ENCODE peak calls at places on chromosome 19, in ten cellular contexts. R, S, X, N, Q, K, C, F, O and E are unnamed samples.

GRCh38 chr19:47229674-47230121 is 1.3 kb downstream of the BBC3 start:
- DNase-seq in R (no peak), S (peak), X (no peak), N (no peak), Q (no peak), K (peak), C (peak), F (no peak), O (peak), E (no peak)

GRCh38 chr19:14054721-14055120 is 7.2 kb downstream of the PALM3 start:
- DNase-seq in R (no peak), S (no peak), X (no peak), N (no peak), Q (no peak), K (no peak), C (no peak), F (no peak), O (no peak), E (no peak)

GRCh38 chr19:37885392-37885791 is 21.0 kb downstream of the WDR87 start:
- DNase-seq in R (no peak), S (no peak), X (no peak), N (no peak), Q (no peak), K (no peak), C (no peak), F (no peak), O (no peak), E (no peak)

GRCh38 chr19:2529473-2529918 is 53.6 kb downstream of the GADD45B start:
- DNase-seq in R (no peak), S (no peak), X (no peak), N (no peak), Q (no peak), K (peak), C (peak), F (no peak), O (peak), E (peak)

GRCh38 chr19:37817180-37817911 is 38.0 kb upstream of the ZNF573 start:
- DNase-seq in R (no peak), S (no peak), X (peak), N (peak), Q (peak), K (peak), C (no peak), F (peak), O (peak), E (peak)

GRCh38 chr19:2050991-2051770 is at the start of gene MKNK2:
- DNase-seq in R (no peak), S (peak), X (peak), N (peak), Q (peak), K (peak), C (peak), F (peak), O (peak), E (peak)

GRCh38 chr19:19485161-19485997 is 30.0 kb downstream of the TSSK6 start:
- DNase-seq in R (no peak), S (no peak), X (no peak), N (no peak), Q (no peak), K (peak), C (no peak), F (no peak), O (peak), E (no peak)

GRCh38 chr19:45137179-45137761 is 23.5 kb downstream of the NKPD1 start:
- DNase-seq in R (no peak), S (no peak), X (no peak), N (no peak), Q (no peak), K (peak), C (no peak), F (no peak), O (no peak), E (no peak)

GRCh38 chr19:2475018-2475701 is 767 bp upstream of the GADD45B start:
- DNase-seq in R (no peak), S (peak), X (peak), N (peak), Q (no peak), K (peak), C (no peak), F (no peak), O (peak), E (no peak)

GRCh38 chr19:44341794-44342193 is 14.7 kb downstream of the ZNF112 start:
- DNase-seq in R (no peak), S (no peak), X (no peak), N (no peak), Q (no peak), K (no peak), C (no peak), F (no peak), O (no peak), E (no peak)

GRCh38 chr19:48635263-48635965 is 1.8 kb downstream of the DBP start:
- DNase-seq in R (no peak), S (peak), X (peak), N (peak), Q (no peak), K (peak), C (peak), F (no peak), O (no peak), E (no peak)

GRCh38 chr19:47573076-47574026 is at the start of gene ZNF541:
- DNase-seq in R (peak), S (no peak), X (peak), N (no peak), Q (peak), K (peak), C (no peak), F (no peak), O (peak), E (peak)

GRCh38 chr19:14670408-14670807 is 4.2 kb downstream of the ADGRE3 start:
- DNase-seq in R (no peak), S (no peak), X (no peak), N (no peak), Q (no peak), K (no peak), C (no peak), F (no peak), O (no peak), E (no peak)

GRCh38 chr19:45508681-45508930 is 1.3 kb downstream of the VASP start:
- DNase-seq in R (no peak), S (no peak), X (no peak), N (no peak), Q (no peak), K (peak), C (no peak), F (no peak), O (no peak), E (no peak)

GRCh38 chr19:44992336-44993163 is 8.7 kb upstream of the RELB start:
- DNase-seq in R (no peak), S (no peak), X (no peak), N (no peak), Q (no peak), K (no peak), C (no peak), F (no peak), O (no peak), E (no peak)

GRCh38 chr19:55018216-55018615 is 19.8 kb downstream of the GP6 start:
- DNase-seq in R (no peak), S (no peak), X (no peak), N (no peak), Q (no peak), K (no peak), C (no peak), F (no peak), O (no peak), E (no peak)

GRCh38 chr19:33199441-33200265 is 5.5 kb downstream of the LRP3 start:
- DNase-seq in R (no peak), S (no peak), X (no peak), N (no peak), Q (no peak), K (no peak), C (no peak), F (no peak), O (no peak), E (no peak)

GRCh38 chr19:57812201-57812600 is 2.5 kb downstream of the ZNF552 start:
- DNase-seq in R (no peak), S (no peak), X (no peak), N (no peak), Q (no peak), K (no peak), C (no peak), F (no peak), O (no peak), E (no peak)

GRCh38 chr19:23440791-23441190 is 45.5 kb upstream of the ZNF91 start:
- DNase-seq in R (no peak), S (peak), X (no peak), N (peak), Q (no peak), K (no peak), C (no peak), F (no peak), O (no peak), E (no peak)

GRCh38 chr19:54518844-54519243 is 16.2 kb downstream of the LAIR2 start:
- DNase-seq in R (no peak), S (peak), X (no peak), N (no peak), Q (no peak), K (peak), C (no peak), F (no peak), O (no peak), E (no peak)

GRCh38 chr19:10079031-10079453 is 7.1 kb upstream of the SHFL start:
- DNase-seq in R (no peak), S (no peak), X (no peak), N (no peak), Q (no peak), K (no peak), C (no peak), F (no peak), O (no peak), E (no peak)

GRCh38 chr19:10078329-10078728 is 7.8 kb upstream of the SHFL start:
- DNase-seq in R (no peak), S (no peak), X (no peak), N (no peak), Q (no peak), K (no peak), C (no peak), F (no peak), O (no peak), E (no peak)

GRCh38 chr19:10070730-10071446 is 15.2 kb upstream of the SHFL start:
- DNase-seq in R (no peak), S (no peak), X (no peak), N (no peak), Q (no peak), K (no peak), C (no peak), F (no peak), O (no peak), E (no peak)

GRCh38 chr19:10076535-10076934 is 9.6 kb upstream of the SHFL start:
- DNase-seq in R (no peak), S (no peak), X (no peak), N (no peak), Q (no peak), K (no peak), C (no peak), F (no peak), O (no peak), E (no peak)

GRCh38 chr19:10074153-10074552 is 12.0 kb upstream of the SHFL start:
- DNase-seq in R (no peak), S (peak), X (no peak), N (no peak), Q (no peak), K (peak), C (no peak), F (no peak), O (peak), E (no peak)
- TF ChIP-seq CTCF in R (no peak), S (peak), X (peak), N (peak), Q (no peak), K (peak), C (peak), F (peak), O (peak), E (no peak)

GRCh38 chr19:17829855-17830566 is 8.7 kb upstream of the INSL3 start:
- DNase-seq in R (no peak), S (no peak), X (no peak), N (peak), Q (no peak), K (peak), C (peak), F (peak), O (peak), E (no peak)
- TF ChIP-seq CTCF in R (no peak), S (no peak), X (no peak), N (no peak), Q (no peak), K (no peak), C (peak), F (peak), O (no peak), E (no peak)

GRCh38 chr19:4768934-4769777 is 22.4 kb upstream of the FEM1A start:
- DNase-seq in R (no peak), S (peak), X (peak), N (peak), Q (peak), K (peak), C (peak), F (peak), O (peak), E (peak)

GRCh38 chr19:4774136-4774535 is 17.4 kb upstream of the FEM1A start:
- DNase-seq in R (no peak), S (no peak), X (no peak), N (no peak), Q (no peak), K (no peak), C (no peak), F (no peak), O (no peak), E (no peak)

GRCh38 chr19:4775627-4776152 is 15.8 kb upstream of the FEM1A start:
- DNase-seq in R (no peak), S (no peak), X (no peak), N (no peak), Q (no peak), K (no peak), C (no peak), F (no peak), O (no peak), E (no peak)

GRCh38 chr19:4776436-4777205 is 14.9 kb upstream of the FEM1A start:
- DNase-seq in R (no peak), S (no peak), X (no peak), N (no peak), Q (no peak), K (no peak), C (no peak), F (no peak), O (no peak), E (no peak)

DNA sequence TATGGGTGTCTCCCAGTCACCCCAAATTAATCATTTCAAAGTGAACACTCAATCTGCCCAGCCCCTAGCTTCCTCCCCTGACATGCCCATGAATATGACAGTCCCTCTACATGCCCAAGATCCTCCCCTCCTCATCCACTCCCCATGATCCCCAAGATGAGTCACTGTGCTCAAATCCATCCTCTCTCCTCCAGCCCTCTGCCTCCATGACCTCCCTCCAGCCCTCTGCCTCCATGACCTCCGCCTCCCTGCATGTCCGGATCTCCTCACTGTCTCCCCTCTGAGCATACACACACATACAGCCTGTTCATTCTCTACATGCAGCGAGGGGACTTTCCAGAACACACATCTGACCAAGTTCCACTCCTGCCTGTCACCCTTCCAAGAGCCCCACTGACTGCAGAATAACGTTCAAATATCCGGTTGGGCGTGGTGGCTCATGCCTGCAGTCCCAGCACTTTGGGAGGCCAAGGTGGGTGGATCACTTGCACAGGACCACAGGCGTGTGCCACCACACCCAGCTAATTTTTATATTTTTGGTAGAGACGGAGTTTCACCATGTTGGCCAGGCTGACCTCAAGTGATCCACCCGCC is 18.4 kb upstream of the FEM1A start:
- DNase-seq in R (no peak), S (no peak), X (no peak), N (no peak), Q (no peak), K (no peak), C (no peak), F (no peak), O (no peak), E (no peak)
- TF ChIP-seq CTCF in R (no peak), S (no peak), X (no peak), N (no peak), Q (no peak), K (no peak), C (no peak), F (no peak), O (no peak), E (no peak)

DNA sequence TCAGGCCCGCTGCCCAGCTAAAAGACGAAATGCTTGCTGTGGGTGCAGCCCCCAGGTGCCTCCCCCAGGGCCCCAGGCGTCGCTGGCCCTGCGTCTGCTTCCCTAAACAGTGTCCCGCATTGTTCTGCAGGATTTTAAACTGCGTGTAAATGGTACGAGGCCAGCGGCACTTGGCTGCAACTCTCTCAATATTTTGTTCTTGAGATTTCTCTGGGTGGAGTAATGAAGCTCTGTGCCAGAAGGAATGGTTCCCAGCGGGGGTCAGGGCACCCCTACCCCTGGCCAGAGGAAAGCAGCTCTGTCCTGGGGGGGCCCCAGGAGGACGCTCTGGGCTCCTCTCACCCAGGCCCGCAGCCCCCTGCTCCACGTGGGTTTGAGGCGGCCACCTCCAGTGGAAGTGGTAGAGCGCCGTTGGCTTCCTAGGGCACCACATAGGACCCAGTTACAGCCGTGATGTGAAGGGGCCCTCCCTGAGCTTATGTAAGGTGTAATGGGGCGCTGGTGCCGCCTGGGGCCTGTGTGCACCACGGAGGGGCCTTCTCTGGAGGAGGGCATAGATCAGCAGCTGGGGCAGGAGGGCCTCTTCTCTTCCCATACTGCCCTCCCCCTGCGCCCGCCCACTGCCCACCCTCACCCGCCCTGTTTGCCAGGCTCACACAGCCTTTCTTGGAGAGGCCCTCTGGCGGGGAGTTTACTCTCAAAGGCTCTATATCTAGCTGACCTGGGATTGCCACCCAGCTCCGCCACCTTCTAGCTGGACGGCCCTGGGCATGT is 19.8 kb downstream of the PAK4 start:
- DNase-seq in R (no peak), S (no peak), X (no peak), N (no peak), Q (no peak), K (no peak), C (no peak), F (no peak), O (no peak), E (no peak)
- TF ChIP-seq CTCF in R (peak), S (no peak), X (no peak), N (no peak), Q (no peak), K (no peak), C (no peak), F (no peak), O (no peak), E (no peak)

GRCh38 chr19:17264641-17264979 is at the start of gene USHBP1:
- DNase-seq in R (no peak), S (no peak), X (no peak), N (no peak), Q (no peak), K (no peak), C (peak), F (no peak), O (no peak), E (no peak)
- TF ChIP-seq CTCF in R (no peak), S (no peak), X (no peak), N (no peak), Q (no peak), K (no peak), C (no peak), F (no peak), O (no peak), E (no peak)

DNA sequence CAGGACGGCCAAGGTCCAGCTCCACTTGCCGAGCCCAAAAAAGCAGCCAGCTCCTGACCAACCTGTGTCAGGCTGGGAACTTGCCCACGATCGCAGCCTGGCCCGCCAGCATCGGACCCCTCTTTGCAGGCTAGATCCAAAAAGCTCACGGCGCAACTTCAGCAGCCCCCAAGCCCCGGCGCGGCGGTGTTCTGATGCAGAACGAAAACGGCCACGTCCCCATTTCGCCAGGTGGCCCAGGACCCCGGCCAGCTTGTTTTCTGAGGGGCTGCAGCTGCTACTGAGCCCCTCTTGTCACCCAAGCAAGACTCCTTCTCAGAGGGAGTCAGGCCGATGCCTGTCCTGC is 1.3 kb downstream of the TMEM259 start:
- DNase-seq in R (no peak), S (no peak), X (no peak), N (no peak), Q (no peak), K (no peak), C (no peak), F (no peak), O (no peak), E (no peak)
- TF ChIP-seq CTCF in R (no peak), S (no peak), X (no peak), N (no peak), Q (no peak), K (no peak), C (no peak), F (no peak), O (no peak), E (no peak)